ENCODE peak calls at places on chromosome 18, in four cellular contexts. E is breast epithelium, Z is right atrium auricular region, T is fibroblast of lung. B is an unnamed sample.

GRCh38 chr18:77095356-77096030 is 37.1 kb downstream of the MBP start:
- DNase-seq in Z (no peak), T (no peak), E (no peak), B (no peak)

GRCh38 chr18:63155169-63155852 is 164.3 kb downstream of the BCL2 start:
- DNase-seq in T (no peak), Z (no peak), E (no peak), B (peak; percentile 54)

GRCh38 chr18:3983351-3983969 is 471.6 kb downstream of the DLGAP1 start:
- DNase-seq in E (no peak), Z (no peak), T (peak; percentile 98), B (no peak)

GRCh38 chr18:40414155-40414754 is 1540.8 kb upstream of the PIK3C3 start:
- DNase-seq in E (no peak), Z (no peak), T (peak; percentile 50), B (no peak)

GRCh38 chr18:49893036-49893435 is 79.7 kb upstream of the ACAA2 start:
- DNase-seq in Z (no peak), E (no peak), T (no peak), B (no peak)

GRCh38 chr18:63158676-63159291 is 160.8 kb downstream of the BCL2 start:
- DNase-seq in E (no peak), Z (no peak), T (no peak), B (no peak)

GRCh38 chr18:75247041-75247551 is 36.5 kb downstream of the TSHZ1 start:
- DNase-seq in Z (no peak), T (peak; percentile 35), E (no peak), B (no peak)

GRCh38 chr18:57432118-57432517 is 3.1 kb upstream of the ONECUT2 start:
- DNase-seq in E (no peak), Z (no peak), T (no peak), B (no peak)

GRCh38 chr18:47215554-47216138 is 35.8 kb downstream of the SKOR2 start:
- DNase-seq in T (peak; percentile 51), E (no peak), Z (no peak), B (no peak)

GRCh38 chr18:69469444-69469919 is 68.8 kb downstream of the DOK6 start:
- DNase-seq in Z (no peak), T (no peak), E (no peak), B (no peak)

GRCh38 chr18:75280427-75281280 is 70.1 kb downstream of the TSHZ1 start:
- DNase-seq in E (no peak), T (peak; percentile 14), Z (no peak), B (no peak)

GRCh38 chr18:77129150-77129551 is 3.4 kb downstream of the MBP start:
- DNase-seq in Z (no peak), T (peak; percentile 99), E (no peak), B (no peak)

GRCh38 chr18:36511791-36512352 is 214.4 kb downstream of the FHOD3 start:
- DNase-seq in Z (no peak), T (no peak), E (no peak), B (no peak)

GRCh38 chr18:55869965-55870585 is 282.1 kb upstream of the TCF4 start:
- DNase-seq in T (peak; percentile 41), Z (peak; percentile 77), E (no peak), B (no peak)

GRCh38 chr18:49183921-49184320 is 233.2 kb upstream of the SMAD7 start:
- DNase-seq in E (no peak), T (no peak), Z (no peak), B (no peak)

GRCh38 chr18:76496200-76496890 is 1.3 kb upstream of the ZNF516 start:
- DNase-seq in E (no peak), Z (peak; percentile 80), T (peak; percentile 80), B (peak; percentile 42)

GRCh38 chr18:76377359-76377756 is 117.7 kb downstream of the ZNF516 start:
- DNase-seq in E (no peak), T (no peak), Z (no peak), B (no peak)

GRCh38 chr18:76914796-76915195 is 92.4 kb downstream of the ZNF236 start:
- DNase-seq in T (no peak), Z (no peak), E (no peak), B (no peak)

GRCh38 chr18:76449110-76449453 is 46.0 kb downstream of the ZNF516 start:
- DNase-seq in E (no peak), T (no peak), Z (peak; percentile 56), B (no peak)

GRCh38 chr18:37481491-37481890 is 84.1 kb downstream of the CELF4 start:
- DNase-seq in Z (no peak), E (no peak), T (peak; percentile 5), B (no peak)

GRCh38 chr18:29060349-29060748 is 883.4 kb upstream of the CDH2 start:
- DNase-seq in T (no peak), E (no peak), Z (no peak), B (no peak)

GRCh38 chr18:36798738-36799473 is 29.9 kb downstream of the TPGS2 start:
- DNase-seq in T (peak; percentile 54), E (no peak), Z (no peak), B (no peak)

GRCh38 chr18:74760436-74760835 is 162.8 kb downstream of the ZNF407 start:
- DNase-seq in T (no peak), E (no peak), Z (no peak), B (no peak)

GRCh38 chr18:13465476-13465875 is 246.9 kb downstream of the LDLRAD4 start:
- DNase-seq in T (no peak), Z (no peak), E (no peak), B (no peak)

GRCh38 chr18:56748698-56749268 is 97.6 kb downstream of the WDR7 start:
- DNase-seq in T (peak; percentile 27), E (no peak), Z (no peak), B (no peak)

GRCh38 chr18:30039201-30039600 is 1003.3 kb downstream of the DSC3 start:
- DNase-seq in Z (no peak), E (no peak), T (no peak), B (no peak)

GRCh38 chr18:77765468-77765867 is 515.8 kb downstream of the GALR1 start:
- DNase-seq in Z (no peak), T (peak; percentile 0), E (no peak), B (no peak)

GRCh38 chr18:2304378-2305175 is 266.7 kb downstream of the METTL4 start:
- DNase-seq in Z (no peak), T (peak; percentile 39), E (no peak), B (no peak)

GRCh38 chr18:48201337-48201705 is 207.9 kb downstream of the ZBTB7C start:
- DNase-seq in Z (no peak), E (no peak), T (no peak), B (no peak)

GRCh38 chr18:51038110-51038509 is 8.1 kb downstream of the SMAD4 start:
- DNase-seq in Z (no peak), T (no peak), E (no peak), B (no peak)
- H3K27ac ChIP-seq in Z (no peak overlapping the region), T (no peak overlapping the region), E (no peak overlapping the region), B (no peak overlapping the region)

GRCh38 chr18:44997139-44997538 is 316.5 kb downstream of the SETBP1 start:
- DNase-seq in Z (no peak), T (no peak), E (no peak), B (no peak)

DNA sequence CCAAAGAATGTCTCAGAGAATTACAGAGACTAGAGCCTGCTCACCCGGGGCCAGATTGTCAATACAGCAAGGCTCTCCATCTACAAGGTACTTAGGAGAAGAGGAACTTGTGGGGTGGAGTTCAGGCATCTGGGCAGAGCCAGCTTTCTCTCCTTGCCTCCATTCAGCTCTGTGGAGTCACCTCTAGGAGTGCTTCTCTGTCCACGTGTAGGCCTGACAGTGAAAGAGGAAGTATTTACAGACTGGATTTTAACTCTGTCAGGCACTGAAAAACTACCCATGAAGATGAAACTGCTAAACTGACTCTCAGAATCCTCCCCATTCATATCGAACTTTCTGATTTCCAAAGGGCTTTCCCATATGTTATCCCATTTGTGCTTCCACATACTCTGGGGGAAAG is 315.6 kb downstream of the SETBP1 start:
- DNase-seq in Z (no peak), E (no peak), T (no peak), B (no peak)
- H3K27ac ChIP-seq in Z (no peak overlapping the region), E (no peak overlapping the region), T (no peak overlapping the region), B (no peak overlapping the region)

GRCh38 chr18:24011095-24011917 is 3.2 kb upstream of the TTC39C start:
- DNase-seq in E (no peak), T (no peak), Z (no peak), B (no peak)
- H3K27ac ChIP-seq in E (no peak overlapping the region), T (no peak overlapping the region), Z (no peak overlapping the region), B (no peak overlapping the region)

GRCh38 chr18:35131387-35132283 is 90.4 kb downstream of the MAPRE2 start:
- DNase-seq in T (no peak), E (no peak), Z (no peak), B (peak; percentile 65)
- H3K27ac ChIP-seq in T (no peak overlapping the region), E (peak overlapping the region; percentile 19), Z (peak overlapping the region; percentile 82), B (peak overlapping the region; percentile 80)

DNA sequence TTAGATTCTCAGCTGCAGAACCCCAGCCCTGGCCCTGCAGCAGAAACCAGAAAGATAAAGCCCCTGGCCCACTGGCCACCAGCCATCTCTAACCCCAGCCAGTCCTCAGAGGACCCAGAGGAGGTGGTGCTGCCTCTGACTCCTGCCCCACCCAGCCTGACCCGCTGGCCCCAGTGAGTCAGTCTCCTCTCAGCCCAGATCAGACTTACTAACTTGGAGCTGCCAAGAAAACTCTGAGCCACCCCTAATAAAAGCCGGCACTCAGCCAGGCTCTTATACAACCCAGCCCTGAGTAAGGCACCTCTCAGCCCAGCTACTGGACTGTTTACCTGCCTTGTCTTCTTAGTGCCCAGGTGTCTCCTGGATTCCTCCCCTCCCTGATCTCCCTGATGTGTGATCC is 2.0 kb downstream of the SLC14A2 start:
- DNase-seq in T (peak; percentile 90), E (no peak), Z (peak; percentile 89), B (no peak)
- H3K27ac ChIP-seq in T (no peak overlapping the region), E (no peak overlapping the region), Z (peak overlapping the region; percentile 59), B (no peak overlapping the region)

DNA sequence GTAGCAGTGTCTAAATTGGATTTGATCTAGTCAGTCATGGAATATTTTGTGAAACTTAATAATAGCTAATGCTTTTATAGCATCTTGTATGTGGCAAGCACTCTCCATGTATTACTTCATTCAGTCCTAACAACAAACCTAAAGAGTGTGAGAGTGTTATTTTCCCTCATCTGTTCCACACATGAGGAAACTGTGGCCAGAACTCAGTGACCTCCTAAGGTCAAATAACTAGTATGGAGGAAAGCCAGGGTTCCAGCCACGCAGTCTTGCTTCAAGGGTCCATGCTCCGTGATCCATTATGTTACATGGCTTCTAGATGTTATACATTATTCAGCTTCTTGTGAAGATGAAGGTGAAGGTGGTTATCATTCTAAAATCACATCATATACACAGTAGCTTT is 45.5 kb downstream of the TWSG1 start:
- DNase-seq in Z (no peak), E (no peak), T (peak; percentile 20), B (no peak)
- H3K27ac ChIP-seq in Z (no peak overlapping the region), E (peak overlapping the region; percentile 3), T (no peak overlapping the region), B (no peak overlapping the region)

DNA sequence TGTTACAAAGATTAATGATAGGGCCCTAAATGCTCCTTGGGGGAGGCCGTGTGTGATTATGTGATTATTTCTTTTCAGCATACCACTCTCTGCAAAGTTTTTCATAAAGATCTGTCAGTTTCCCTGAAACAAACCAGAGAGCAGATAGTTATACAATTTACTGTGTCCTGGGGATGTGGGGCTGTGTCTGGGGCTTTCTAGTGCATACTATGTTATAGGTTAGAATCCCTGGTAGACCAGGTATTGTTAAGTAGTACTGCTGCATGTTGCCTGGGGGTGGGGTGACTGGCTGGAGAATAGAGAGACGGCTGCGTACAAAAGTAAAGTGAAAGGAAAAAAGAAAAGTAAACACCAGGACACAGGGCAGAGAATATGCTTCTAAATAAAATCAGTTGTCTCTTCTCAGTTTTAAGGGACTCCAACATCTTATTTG is 3.3 kb upstream of the CCBE1 start:
- DNase-seq in Z (no peak), T (no peak), E (no peak), B (no peak)
- H3K27ac ChIP-seq in Z (no peak overlapping the region), T (peak overlapping the region; percentile 15), E (no peak overlapping the region), B (no peak overlapping the region)

GRCh38 chr18:12336887-12337286 is 28.8 kb downstream of the TUBB6 start:
- DNase-seq in T (peak; percentile 93), Z (no peak), E (no peak), B (no peak)
- H3K27ac ChIP-seq in T (no peak overlapping the region), Z (peak overlapping the region; percentile 19), E (no peak overlapping the region), B (no peak overlapping the region)